ENCODE peak calls at places on chromosome 3, in eight cellular contexts. One of them, this sample, is unnamed.

GRCh38 chr3:177722386-177722785 is 525.1 kb upstream of the TBL1XR1 start:
- DNase-seq in activated T-cell treated with anti-CD3 and anti-CD28 coated beads, Interleukin-2, amount 50 U/mL, for 72 hours: no peak
- DNase-seq in NCI-H1048: no peak
- DNase-seq in GM04504: no peak
- DNase-seq in NCI-H2081: no peak
- DNase-seq in DMS153: no peak
- DNase-seq in heart right ventricle: no peak
- DNase-seq in T-helper 2 cell: no peak
- DNase-seq in this sample: no peak

GRCh38 chr3:175007316-175007715 is 148.2 kb downstream of the NAALADL2 start:
- DNase-seq in activated T-cell treated with anti-CD3 and anti-CD28 coated beads, Interleukin-2, amount 50 U/mL, for 72 hours: no peak
- DNase-seq in heart right ventricle: no peak
- DNase-seq in NCI-H2081: no peak
- DNase-seq in NCI-H1048: no peak
- DNase-seq in GM04504: no peak
- DNase-seq in T-helper 2 cell: no peak
- DNase-seq in DMS153: no peak
- DNase-seq in this sample: peak

GRCh38 chr3:144237351-144237750 is 265.7 kb downstream of the DIPK2A start:
- DNase-seq in heart right ventricle: no peak
- DNase-seq in NCI-H1048: no peak
- DNase-seq in activated T-cell treated with anti-CD3 and anti-CD28 coated beads, Interleukin-2, amount 50 U/mL, for 72 hours: no peak
- DNase-seq in NCI-H2081: peak
- DNase-seq in GM04504: no peak
- DNase-seq in T-helper 2 cell: no peak
- DNase-seq in DMS153: no peak
- DNase-seq in this sample: no peak

GRCh38 chr3:42804831-42805821 is 836 bp upstream of the HIGD1A start:
- DNase-seq in activated T-cell treated with anti-CD3 and anti-CD28 coated beads, Interleukin-2, amount 50 U/mL, for 72 hours: no peak
- DNase-seq in heart right ventricle: peak
- DNase-seq in T-helper 2 cell: no peak
- DNase-seq in GM04504: no peak
- DNase-seq in DMS153: no peak
- DNase-seq in NCI-H2081: no peak
- DNase-seq in NCI-H1048: no peak
- DNase-seq in this sample: no peak

GRCh38 chr3:147661916-147662315 is 252.8 kb downstream of the ZIC1 start:
- DNase-seq in heart right ventricle: no peak
- DNase-seq in DMS153: no peak
- DNase-seq in NCI-H2081: no peak
- DNase-seq in activated T-cell treated with anti-CD3 and anti-CD28 coated beads, Interleukin-2, amount 50 U/mL, for 72 hours: no peak
- DNase-seq in NCI-H1048: no peak
- DNase-seq in GM04504: no peak
- DNase-seq in T-helper 2 cell: no peak
- DNase-seq in this sample: no peak

GRCh38 chr3:94525039-94525438 is 462.2 kb downstream of the NSUN3 start:
- DNase-seq in heart right ventricle: no peak
- DNase-seq in T-helper 2 cell: no peak
- DNase-seq in DMS153: no peak
- DNase-seq in NCI-H1048: no peak
- DNase-seq in GM04504: no peak
- DNase-seq in activated T-cell treated with anti-CD3 and anti-CD28 coated beads, Interleukin-2, amount 50 U/mL, for 72 hours: no peak
- DNase-seq in NCI-H2081: no peak
- DNase-seq in this sample: no peak

GRCh38 chr3:124761250-124761796 is 31.1 kb downstream of the UMPS start:
- DNase-seq in activated T-cell treated with anti-CD3 and anti-CD28 coated beads, Interleukin-2, amount 50 U/mL, for 72 hours: peak
- DNase-seq in T-helper 2 cell: peak
- DNase-seq in NCI-H1048: peak
- DNase-seq in DMS153: peak
- DNase-seq in NCI-H2081: peak
- DNase-seq in GM04504: peak
- DNase-seq in heart right ventricle: peak
- DNase-seq in this sample: peak

GRCh38 chr3:95705786-95706418 is 1108.5 kb upstream of the EPHA6 start:
- DNase-seq in activated T-cell treated with anti-CD3 and anti-CD28 coated beads, Interleukin-2, amount 50 U/mL, for 72 hours: no peak
- DNase-seq in NCI-H2081: no peak
- DNase-seq in NCI-H1048: no peak
- DNase-seq in heart right ventricle: no peak
- DNase-seq in GM04504: no peak
- DNase-seq in T-helper 2 cell: no peak
- DNase-seq in DMS153: no peak
- DNase-seq in this sample: no peak